ENCODE peak calls at places on chromosomes 1 and 21, in ten cellular contexts. One of them, this sample, is unnamed.

GRCh38 chr1:222310830-222311229 is 237.1 kb downstream of the HHIPL2 start:
- DNase-seq in SK-N-SH: no peak
- DNase-seq in K562: no peak
- DNase-seq in GM12878: no peak
- DNase-seq in stomach: no peak
- DNase-seq in sigmoid colon: no peak
- DNase-seq in HepG2: no peak
- DNase-seq in transverse colon: no peak
- DNase-seq in suprapubic skin: no peak
- DNase-seq in esophagus muscularis mucosa: no peak
- DNase-seq in this sample: no peak

GRCh38 chr1:212228076-212228475 is 57.1 kb upstream of the PPP2R5A start:
- DNase-seq in sigmoid colon: no peak
- DNase-seq in transverse colon: no peak
- DNase-seq in esophagus muscularis mucosa: no peak
- DNase-seq in SK-N-SH: no peak
- DNase-seq in stomach: no peak
- DNase-seq in GM12878: no peak
- DNase-seq in HepG2: no peak
- DNase-seq in K562: no peak
- DNase-seq in suprapubic skin: no peak
- DNase-seq in this sample: no peak

GRCh38 chr1:159598196-159598595 is 10.6 kb downstream of the APCS start:
- DNase-seq in suprapubic skin: no peak
- DNase-seq in SK-N-SH: no peak
- DNase-seq in esophagus muscularis mucosa: no peak
- DNase-seq in GM12878: no peak
- DNase-seq in stomach: no peak
- DNase-seq in HepG2: peak
- DNase-seq in sigmoid colon: no peak
- DNase-seq in K562: no peak
- DNase-seq in transverse colon: no peak
- DNase-seq in this sample: no peak

GRCh38 chr1:159009704-159010361 is at the start of gene IFI16:
- DNase-seq in esophagus muscularis mucosa: no peak
- DNase-seq in stomach: no peak
- DNase-seq in suprapubic skin: no peak
- DNase-seq in K562: peak
- DNase-seq in SK-N-SH: no peak
- DNase-seq in GM12878: peak
- DNase-seq in HepG2: no peak
- DNase-seq in sigmoid colon: peak
- DNase-seq in transverse colon: peak
- DNase-seq in this sample: peak

GRCh38 chr1:9652379-9653194 is 1.1 kb downstream of the PIK3CD start:
- DNase-seq in sigmoid colon: no peak
- DNase-seq in suprapubic skin: no peak
- DNase-seq in transverse colon: peak
- DNase-seq in HepG2: no peak
- DNase-seq in stomach: peak
- DNase-seq in K562: peak
- DNase-seq in esophagus muscularis mucosa: no peak
- DNase-seq in SK-N-SH: peak
- DNase-seq in GM12878: no peak
- DNase-seq in this sample: no peak

GRCh38 chr1:201384406-201384782 is 6.9 kb upstream of the TNNT2 start:
- DNase-seq in SK-N-SH: no peak
- DNase-seq in stomach: no peak
- DNase-seq in transverse colon: no peak
- DNase-seq in GM12878: no peak
- DNase-seq in K562: no peak
- DNase-seq in sigmoid colon: no peak
- DNase-seq in suprapubic skin: no peak
- DNase-seq in esophagus muscularis mucosa: no peak
- DNase-seq in HepG2: no peak
- DNase-seq in this sample: no peak

GRCh38 chr1:119286587-119287181 is 81.9 kb upstream of the HAO2 start:
- DNase-seq in stomach: no peak
- DNase-seq in esophagus muscularis mucosa: no peak
- DNase-seq in sigmoid colon: no peak
- DNase-seq in transverse colon: peak
- DNase-seq in SK-N-SH: peak
- DNase-seq in K562: peak
- DNase-seq in suprapubic skin: no peak
- DNase-seq in GM12878: no peak
- DNase-seq in HepG2: peak
- DNase-seq in this sample: no peak

GRCh38 chr1:10378071-10378841 is 20.6 kb upstream of the PGD start:
- DNase-seq in K562: peak
- DNase-seq in GM12878: no peak
- DNase-seq in suprapubic skin: no peak
- DNase-seq in SK-N-SH: no peak
- DNase-seq in stomach: peak
- DNase-seq in transverse colon: no peak
- DNase-seq in sigmoid colon: peak
- DNase-seq in esophagus muscularis mucosa: no peak
- DNase-seq in HepG2: no peak
- DNase-seq in this sample: peak

GRCh38 chr1:21254335-21254951 is 35.8 kb downstream of the ECE1 start:
- DNase-seq in GM12878: no peak
- DNase-seq in sigmoid colon: peak
- DNase-seq in HepG2: no peak
- DNase-seq in suprapubic skin: no peak
- DNase-seq in transverse colon: peak
- DNase-seq in stomach: no peak
- DNase-seq in K562: no peak
- DNase-seq in SK-N-SH: peak
- DNase-seq in esophagus muscularis mucosa: no peak
- DNase-seq in this sample: no peak

GRCh38 chr1:210201671-210202070 is 30.9 kb upstream of the SERTAD4 start:
- DNase-seq in sigmoid colon: no peak
- DNase-seq in suprapubic skin: no peak
- DNase-seq in K562: no peak
- DNase-seq in SK-N-SH: no peak
- DNase-seq in stomach: no peak
- DNase-seq in HepG2: no peak
- DNase-seq in GM12878: no peak
- DNase-seq in esophagus muscularis mucosa: no peak
- DNase-seq in transverse colon: no peak
- DNase-seq in this sample: no peak

GRCh38 chr1:43531453-43531905 is 796 bp downstream of the PTPRF start:
- DNase-seq in transverse colon: peak
- DNase-seq in K562: no peak
- DNase-seq in suprapubic skin: no peak
- DNase-seq in SK-N-SH: peak
- DNase-seq in GM12878: no peak
- DNase-seq in stomach: no peak
- DNase-seq in esophagus muscularis mucosa: no peak
- DNase-seq in sigmoid colon: no peak
- DNase-seq in HepG2: no peak
- DNase-seq in this sample: peak

GRCh38 chr1:206804156-206804737 is 32.0 kb upstream of the IL10 start:
- DNase-seq in sigmoid colon: no peak
- DNase-seq in GM12878: no peak
- DNase-seq in transverse colon: no peak
- DNase-seq in esophagus muscularis mucosa: no peak
- DNase-seq in SK-N-SH: no peak
- DNase-seq in K562: no peak
- DNase-seq in suprapubic skin: no peak
- DNase-seq in stomach: no peak
- DNase-seq in HepG2: no peak
- DNase-seq in this sample: no peak

GRCh38 chr1:21022279-21023040 is 154.2 kb downstream of the EIF4G3 start:
- DNase-seq in stomach: peak
- DNase-seq in transverse colon: peak
- DNase-seq in sigmoid colon: peak
- DNase-seq in suprapubic skin: no peak
- DNase-seq in HepG2: peak
- DNase-seq in esophagus muscularis mucosa: no peak
- DNase-seq in K562: peak
- DNase-seq in SK-N-SH: peak
- DNase-seq in GM12878: peak
- DNase-seq in this sample: no peak

GRCh38 chr1:90718411-90719320 is 1.6 kb upstream of the BARHL2 start:
- DNase-seq in HepG2: no peak
- DNase-seq in K562: no peak
- DNase-seq in transverse colon: no peak
- DNase-seq in sigmoid colon: no peak
- DNase-seq in stomach: no peak
- DNase-seq in esophagus muscularis mucosa: peak
- DNase-seq in GM12878: no peak
- DNase-seq in SK-N-SH: peak
- DNase-seq in suprapubic skin: no peak
- DNase-seq in this sample: peak

GRCh38 chr21:37874481-37874880 is 41.8 kb downstream of the KCNJ6 start:
- DNase-seq in stomach: no peak
- DNase-seq in SK-N-SH: no peak
- DNase-seq in sigmoid colon: no peak
- DNase-seq in transverse colon: no peak
- DNase-seq in esophagus muscularis mucosa: no peak
- DNase-seq in suprapubic skin: no peak
- DNase-seq in GM12878: no peak
- DNase-seq in K562: no peak
- DNase-seq in HepG2: no peak
- DNase-seq in this sample: no peak

GRCh38 chr1:1569341-1569740 is 5.3 kb downstream of the SSU72 start:
- DNase-seq in stomach: no peak
- DNase-seq in suprapubic skin: no peak
- DNase-seq in GM12878: no peak
- DNase-seq in esophagus muscularis mucosa: no peak
- DNase-seq in SK-N-SH: no peak
- DNase-seq in K562: no peak
- DNase-seq in HepG2: no peak
- DNase-seq in transverse colon: no peak
- DNase-seq in sigmoid colon: no peak
- DNase-seq in this sample: no peak

GRCh38 chr1:1577367-1578011 is 2.8 kb upstream of the SSU72 start:
- DNase-seq in GM12878: no peak
- DNase-seq in K562: no peak
- DNase-seq in HepG2: peak
- DNase-seq in suprapubic skin: no peak
- DNase-seq in transverse colon: peak
- DNase-seq in esophagus muscularis mucosa: no peak
- DNase-seq in stomach: no peak
- DNase-seq in sigmoid colon: no peak
- DNase-seq in SK-N-SH: no peak
- DNase-seq in this sample: no peak

GRCh38 chr1:1574721-1575537 is at the start of gene SSU72:
- DNase-seq in transverse colon: peak
- DNase-seq in suprapubic skin: peak
- DNase-seq in SK-N-SH: peak
- DNase-seq in sigmoid colon: peak
- DNase-seq in esophagus muscularis mucosa: peak
- DNase-seq in HepG2: peak
- DNase-seq in GM12878: peak
- DNase-seq in K562: peak
- DNase-seq in stomach: peak
- DNase-seq in this sample: peak

GRCh38 chr1:1578371-1578940 is 3.8 kb upstream of the SSU72 start:
- DNase-seq in transverse colon: no peak
- DNase-seq in HepG2: no peak
- DNase-seq in K562: no peak
- DNase-seq in SK-N-SH: no peak
- DNase-seq in esophagus muscularis mucosa: no peak
- DNase-seq in stomach: no peak
- DNase-seq in sigmoid colon: no peak
- DNase-seq in GM12878: no peak
- DNase-seq in suprapubic skin: no peak
- DNase-seq in this sample: no peak

GRCh38 chr1:1573843-1574720 is 581 bp downstream of the SSU72 start:
- DNase-seq in K562: peak
- DNase-seq in sigmoid colon: peak
- DNase-seq in esophagus muscularis mucosa: no peak
- DNase-seq in transverse colon: peak
- DNase-seq in suprapubic skin: no peak
- DNase-seq in HepG2: peak
- DNase-seq in GM12878: no peak
- DNase-seq in SK-N-SH: peak
- DNase-seq in stomach: no peak
- DNase-seq in this sample: no peak
- TF ChIP-seq POLR2AphosphoS5 in K562: no peak
- TF ChIP-seq POLR2AphosphoS5 in sigmoid colon: no peak
- TF ChIP-seq POLR2AphosphoS5 in esophagus muscularis mucosa: no peak
- TF ChIP-seq POLR2AphosphoS5 in transverse colon: peak
- TF ChIP-seq POLR2AphosphoS5 in suprapubic skin: peak
- TF ChIP-seq POLR2AphosphoS5 in HepG2: no peak
- TF ChIP-seq POLR2AphosphoS5 in GM12878: peak
- TF ChIP-seq POLR2AphosphoS5 in SK-N-SH: no peak
- TF ChIP-seq POLR2AphosphoS5 in stomach: no peak
- TF ChIP-seq POLR2AphosphoS5 in this sample: no peak

GRCh38 chr1:160618763-160619274 is 28.0 kb downstream of the SLAMF1 start:
- DNase-seq in esophagus muscularis mucosa: peak
- DNase-seq in SK-N-SH: peak
- DNase-seq in sigmoid colon: no peak
- DNase-seq in GM12878: no peak
- DNase-seq in transverse colon: no peak
- DNase-seq in HepG2: no peak
- DNase-seq in K562: peak
- DNase-seq in stomach: no peak
- DNase-seq in suprapubic skin: no peak
- DNase-seq in this sample: no peak
- TF ChIP-seq EP300 in esophagus muscularis mucosa: no peak
- TF ChIP-seq EP300 in SK-N-SH: no peak
- TF ChIP-seq EP300 in sigmoid colon: no peak
- TF ChIP-seq EP300 in GM12878: no peak
- TF ChIP-seq EP300 in transverse colon: no peak
- TF ChIP-seq EP300 in HepG2: no peak
- TF ChIP-seq EP300 in K562: no peak
- TF ChIP-seq EP300 in stomach: no peak
- TF ChIP-seq EP300 in suprapubic skin: no peak
- TF ChIP-seq EP300 in this sample: no peak

DNA sequence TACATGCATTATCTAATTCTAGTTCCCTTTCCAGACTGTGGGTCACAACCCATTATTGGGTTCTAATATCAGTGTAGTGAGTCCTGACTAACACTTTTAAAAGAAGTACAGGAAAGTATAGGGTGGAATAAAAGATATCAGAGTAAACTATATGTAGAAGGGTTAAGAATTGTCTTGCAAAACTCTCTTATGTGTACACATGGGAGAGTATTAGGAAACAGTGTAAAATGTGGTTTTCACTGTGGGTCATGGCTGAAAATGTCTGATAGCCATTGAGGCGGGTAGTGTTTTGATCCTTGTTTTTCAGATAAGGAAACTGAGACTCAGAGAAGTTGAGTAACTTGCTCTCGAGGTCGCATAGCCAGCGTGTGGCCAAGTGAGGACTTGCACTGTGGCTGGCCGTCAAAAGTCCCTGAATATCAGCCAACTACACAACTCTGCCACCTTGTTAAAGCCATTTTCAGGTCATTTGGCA is 18.5 kb upstream of the MTARC1 start:
- DNase-seq in K562: peak
- DNase-seq in transverse colon: no peak
- DNase-seq in suprapubic skin: no peak
- DNase-seq in SK-N-SH: no peak
- DNase-seq in HepG2: peak
- DNase-seq in GM12878: no peak
- DNase-seq in sigmoid colon: no peak
- DNase-seq in stomach: peak
- DNase-seq in esophagus muscularis mucosa: no peak
- DNase-seq in this sample: peak
- TF ChIP-seq CTCF in K562: no peak
- TF ChIP-seq CTCF in transverse colon: no peak
- TF ChIP-seq CTCF in suprapubic skin: no peak
- TF ChIP-seq CTCF in SK-N-SH: no peak
- TF ChIP-seq CTCF in HepG2: peak
- TF ChIP-seq CTCF in GM12878: peak
- TF ChIP-seq CTCF in sigmoid colon: no peak
- TF ChIP-seq CTCF in stomach: no peak
- TF ChIP-seq CTCF in esophagus muscularis mucosa: no peak
- TF ChIP-seq CTCF in this sample: no peak

GRCh38 chr1:31669786-31670582 is 25.3 kb upstream of the PEF1 start:
- DNase-seq in stomach: peak
- DNase-seq in sigmoid colon: peak
- DNase-seq in HepG2: no peak
- DNase-seq in K562: peak
- DNase-seq in esophagus muscularis mucosa: no peak
- DNase-seq in SK-N-SH: peak
- DNase-seq in suprapubic skin: no peak
- DNase-seq in transverse colon: peak
- DNase-seq in GM12878: no peak
- DNase-seq in this sample: peak
- TF ChIP-seq POLR2AphosphoS5 in stomach: peak
- TF ChIP-seq POLR2AphosphoS5 in sigmoid colon: peak
- TF ChIP-seq POLR2AphosphoS5 in HepG2: no peak
- TF ChIP-seq POLR2AphosphoS5 in K562: no peak
- TF ChIP-seq POLR2AphosphoS5 in esophagus muscularis mucosa: peak
- TF ChIP-seq POLR2AphosphoS5 in SK-N-SH: no peak
- TF ChIP-seq POLR2AphosphoS5 in suprapubic skin: peak
- TF ChIP-seq POLR2AphosphoS5 in transverse colon: peak
- TF ChIP-seq POLR2AphosphoS5 in GM12878: no peak
- TF ChIP-seq POLR2AphosphoS5 in this sample: peak